ENCODE peak calls at places on chromosomes 6 and 20, in ten cellular contexts. S, D, T, A, Q, G, E, H, J and B are unnamed samples.

GRCh38 chr20:17679786-17680127 is 2.3 kb downstream of the RRBP1 start:
- DNase-seq in S (no peak), D (no peak), T (no peak), A (peak; percentile 38), Q (no peak), G (no peak), E (peak; percentile 46), H (no peak), J (no peak), B (no peak)

GRCh38 chr20:54219751-54220426 is 12.0 kb downstream of the PFDN4 start:
- DNase-seq in S (peak; percentile 39), D (peak; percentile 63), T (no peak), A (peak; percentile 46), Q (no peak), G (no peak), E (peak; percentile 42), H (peak; percentile 73), J (peak; percentile 21), B (peak; percentile 68)

GRCh38 chr6:48290595-48290994 is 179.6 kb upstream of the PTCHD4 start:
- DNase-seq in S (no peak), D (no peak), T (no peak), A (no peak), Q (no peak), G (no peak), E (no peak), H (no peak), J (no peak), B (no peak)

GRCh38 chr6:133764813-133765208 is 124.1 kb upstream of the TCF21 start:
- DNase-seq in S (no peak), D (no peak), T (no peak), A (no peak), Q (no peak), G (no peak), E (no peak), H (no peak), J (no peak), B (no peak)

GRCh38 chr6:163641706-163642105 is 227.2 kb downstream of the QKI start:
- DNase-seq in S (no peak), D (no peak), T (no peak), A (no peak), Q (no peak), G (no peak), E (no peak), H (no peak), J (no peak), B (no peak)

GRCh38 chr6:27753668-27754407 is 158.4 kb downstream of the OR2B2 start:
- DNase-seq in S (peak; percentile 85), D (peak; percentile 76), T (peak; percentile 90), A (peak; percentile 70), Q (peak; percentile 71), G (peak; percentile 84), E (peak; percentile 94), H (peak; percentile 87), J (peak; percentile 87), B (peak; percentile 90)

GRCh38 chr6:166543603-166544293 is 42.7 kb downstream of the RAMACL start:
- DNase-seq in S (no peak), D (no peak), T (peak; percentile 60), A (no peak), Q (no peak), G (no peak), E (no peak), H (no peak), J (no peak), B (no peak)

GRCh38 chr6:90296346-90297123 is at the start of gene BACH2:
- DNase-seq in S (peak; percentile 92), D (peak; percentile 92), T (peak; percentile 97), A (peak; percentile 52), Q (peak; percentile 96), G (peak; percentile 95), E (peak; percentile 97), H (peak; percentile 83), J (peak; percentile 98), B (peak; percentile 88)

GRCh38 chr6:79543886-79544285 is 6.7 kb upstream of the LCA5 start:
- DNase-seq in S (no peak), D (no peak), T (no peak), A (no peak), Q (no peak), G (no peak), E (no peak), H (no peak), J (peak; percentile 25), B (no peak)

GRCh38 chr20:5073154-5074049 is 46.4 kb downstream of the PCNA start:
- DNase-seq in S (peak; percentile 61), D (peak; percentile 22), T (peak; percentile 96), A (peak; percentile 97), Q (peak; percentile 45), G (peak; percentile 91), E (peak; percentile 34), H (peak; percentile 24), J (no peak), B (peak; percentile 66)

GRCh38 chr6:34059136-34059731 is 86.7 kb downstream of the GRM4 start:
- DNase-seq in S (peak; percentile 23), D (no peak), T (no peak), A (no peak), Q (no peak), G (no peak), E (no peak), H (no peak), J (no peak), B (peak; percentile 52)

GRCh38 chr6:12312736-12313135 is 22.6 kb downstream of the EDN1 start:
- DNase-seq in S (peak; percentile 71), D (no peak), T (no peak), A (no peak), Q (no peak), G (no peak), E (no peak), H (no peak), J (no peak), B (no peak)

GRCh38 chr6:12313311-12313991 is 23.3 kb downstream of the EDN1 start:
- DNase-seq in S (no peak), D (no peak), T (no peak), A (no peak), Q (no peak), G (no peak), E (no peak), H (no peak), J (no peak), B (no peak)

GRCh38 chr6:12314751-12315150 is 24.6 kb downstream of the EDN1 start:
- DNase-seq in S (no peak), D (no peak), T (no peak), A (no peak), Q (no peak), G (no peak), E (no peak), H (no peak), J (no peak), B (no peak)

GRCh38 chr6:12315292-12316081 is 25.3 kb downstream of the EDN1 start:
- DNase-seq in S (no peak), D (no peak), T (no peak), A (no peak), Q (no peak), G (no peak), E (no peak), H (no peak), J (no peak), B (no peak)

DNA sequence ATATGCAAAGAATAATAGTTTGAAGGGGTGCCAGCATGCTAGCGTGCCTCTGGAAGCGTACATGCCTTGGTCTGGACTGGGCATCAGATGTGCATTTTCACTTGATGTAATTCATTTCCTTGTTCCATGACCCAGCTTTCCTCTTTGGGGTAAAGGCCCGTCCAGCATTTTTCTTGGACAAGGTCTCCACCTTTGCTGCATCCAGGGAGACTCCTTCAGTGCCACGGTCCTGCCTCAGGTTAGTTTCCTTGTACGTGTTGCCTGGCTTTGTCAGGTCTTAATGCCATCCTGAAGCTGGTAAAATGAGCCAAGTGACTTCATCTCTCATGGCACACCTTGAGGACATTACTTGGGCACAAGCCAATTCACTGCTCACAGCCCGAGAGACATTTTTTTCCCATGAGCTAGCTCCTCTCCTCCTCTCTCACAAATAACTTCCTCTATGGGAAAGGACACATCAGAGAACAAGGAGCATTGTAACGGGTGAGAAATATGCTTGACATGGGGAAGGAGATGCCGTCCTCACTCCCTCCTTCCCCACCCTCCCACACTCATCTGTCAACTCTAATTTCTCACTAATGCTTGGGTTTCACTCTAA is 23.9 kb downstream of the EDN1 start:
- DNase-seq in S (peak; percentile 70), D (peak; percentile 35), T (no peak), A (no peak), Q (no peak), G (no peak), E (no peak), H (peak; percentile 38), J (no peak), B (peak; percentile 18)
- H3K4me3 ChIP-seq in S (no peak overlapping the region), D (no peak overlapping the region), T (no peak overlapping the region), A (peak overlapping the region; percentile 12), Q (no peak overlapping the region), G (no peak overlapping the region), E (no peak overlapping the region), H (no peak overlapping the region), J (no peak overlapping the region), B (no peak overlapping the region)

DNA sequence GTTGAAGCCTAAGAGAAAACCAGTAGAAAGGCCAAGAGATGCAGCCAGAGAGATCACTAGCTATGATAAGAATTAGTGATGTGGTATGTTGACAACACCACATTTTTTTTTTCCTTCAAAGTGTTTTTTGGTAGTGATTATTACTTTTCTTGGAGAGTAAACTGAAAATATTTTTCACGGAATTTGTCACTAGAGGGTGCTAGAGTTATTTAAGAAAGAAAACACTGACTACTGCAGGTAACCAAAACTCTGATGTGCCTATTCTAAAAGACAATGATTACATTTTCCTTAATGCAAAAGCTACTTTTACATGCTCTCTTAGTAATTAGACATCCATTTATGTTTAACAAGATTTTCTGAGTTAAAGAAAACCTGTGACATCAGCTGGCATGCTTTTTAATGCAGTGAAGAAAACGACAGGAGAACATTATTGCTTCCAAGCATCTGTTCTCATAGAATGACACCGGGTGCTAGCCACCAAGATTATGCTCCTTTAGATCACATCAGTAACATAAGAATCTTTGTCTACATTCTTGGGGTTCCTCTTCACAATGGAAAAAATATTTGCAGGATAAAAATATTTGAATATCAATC is 28.8 kb downstream of the RWDD2A start:
- DNase-seq in S (peak; percentile 43), D (peak; percentile 54), T (no peak), A (no peak), Q (no peak), G (no peak), E (peak; percentile 75), H (peak; percentile 74), J (peak; percentile 49), B (peak; percentile 60)
- TF ChIP-seq CTCF in S (no peak), D (peak; percentile 63), T (no peak), A (peak; percentile 59), Q (peak; percentile 9), G (peak; percentile 48), E (peak; percentile 71), H (peak; percentile 49), J (peak; percentile 85), B (peak; percentile 50)

DNA sequence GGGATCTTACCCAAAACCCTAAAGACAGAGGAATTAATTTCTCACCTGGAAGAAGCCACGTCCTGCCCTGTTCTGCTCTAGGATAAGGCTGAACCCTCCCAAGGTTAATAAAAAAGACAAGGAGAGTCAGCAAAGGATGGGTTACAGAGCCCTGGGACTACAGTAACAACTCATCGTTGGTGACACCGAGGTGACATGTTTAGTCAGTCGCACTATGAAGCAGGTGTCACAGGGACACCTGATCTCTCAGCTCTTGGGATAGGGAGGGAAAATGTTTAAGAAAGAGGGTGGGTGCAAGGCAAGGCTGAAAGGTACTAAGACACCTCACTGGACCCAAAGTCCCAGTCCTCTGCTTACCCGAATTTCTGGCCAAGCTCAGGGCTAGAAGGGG is 598 bp downstream of the MOCS1 start:
- DNase-seq in S (no peak), D (no peak), T (no peak), A (no peak), Q (no peak), G (no peak), E (peak; percentile 5), H (no peak), J (no peak), B (no peak)
- H3K4me3 ChIP-seq in S (peak overlapping the region; percentile 88), D (peak overlapping the region; percentile 74), T (peak overlapping the region; percentile 62), A (peak overlapping the region; percentile 79), Q (peak overlapping the region; percentile 86), G (peak overlapping the region; percentile 89), E (peak overlapping the region; percentile 94), H (peak overlapping the region; percentile 77), J (no peak overlapping the region), B (peak overlapping the region; percentile 80)

GRCh38 chr20:48606841-48607543 is 220.8 kb downstream of the PREX1 start:
- DNase-seq in S (no peak), D (no peak), T (peak; percentile 75), A (no peak), Q (peak; percentile 8), G (peak; percentile 54), E (no peak), H (no peak), J (no peak), B (no peak)
- TF ChIP-seq CTCF in S (no peak), D (no peak), T (no peak), A (no peak), Q (no peak), G (no peak), E (no peak), H (no peak), J (no peak), B (no peak)